ENCODE peak calls at places on chromosomes 16 and 17, in four cellular contexts. A, R, G and L are unnamed samples.

GRCh38 chr17:48470388-48471034 is 40.5 kb upstream of the SKAP1 start:
- DNase-seq in R (no peak), G (peak; percentile 54), A (no peak), L (no peak)

GRCh38 chr16:65919116-65919515 is 447.4 kb upstream of the CDH5 start:
- DNase-seq in R (no peak), A (no peak), G (no peak), L (no peak)

GRCh38 chr16:72287646-72288045 is 115.7 kb upstream of the PMFBP1 start:
- DNase-seq in A (no peak), G (no peak), R (no peak), L (no peak)

GRCh38 chr17:78803161-78803845 is 21.2 kb upstream of the CYTH1 start:
- DNase-seq in R (no peak), A (no peak), G (no peak), L (no peak)

GRCh38 chr17:2371183-2372130 is 29.4 kb downstream of the MNT start:
- DNase-seq in R (no peak), A (no peak), G (no peak), L (no peak)

GRCh38 chr16:77869997-77870813 is 81.8 kb downstream of the VAT1L start:
- DNase-seq in G (no peak), A (no peak), R (no peak), L (no peak)

GRCh38 chr17:60383379-60383778 is 8.6 kb downstream of the USP32 start:
- DNase-seq in G (no peak), A (no peak), R (no peak), L (no peak)

GRCh38 chr17:70107441-70107840 is 32.4 kb downstream of the KCNJ16 start:
- DNase-seq in A (no peak), G (no peak), R (no peak), L (no peak)

GRCh38 chr16:68756250-68757051 is 19.4 kb downstream of the CDH1 start:
- DNase-seq in G (no peak), A (no peak), R (peak; percentile 100), L (no peak)

GRCh38 chr16:84286568-84287220 is 8.0 kb upstream of the WFDC1 start:
- DNase-seq in R (no peak), G (no peak), A (no peak), L (no peak)

GRCh38 chr16:81556715-81557284 is 112.2 kb downstream of the CMIP start:
- DNase-seq in R (no peak), G (no peak), A (no peak), L (no peak)

GRCh38 chr17:8162232-8162996 is at the start of gene VAMP2:
- DNase-seq in A (no peak), G (peak; percentile 79), R (no peak), L (no peak)

GRCh38 chr16:83116274-83116892 is 489.6 kb downstream of the CDH13 start:
- DNase-seq in A (no peak), R (no peak), G (peak; percentile 46), L (no peak)

GRCh38 chr17:63774141-63774981 is at the start of gene DDX42:
- DNase-seq in A (no peak), G (peak; percentile 60), R (no peak), L (peak; percentile 5)

GRCh38 chr16:64437706-64438329 is 684.0 kb downstream of the CDH11 start:
- DNase-seq in R (no peak), G (peak; percentile 28), A (no peak), L (no peak)

GRCh38 chr17:81417049-81417878 is 22.0 kb downstream of the BAHCC1 start:
- DNase-seq in A (no peak), R (no peak), G (no peak), L (no peak)

GRCh38 chr17:68290955-68291835 is at the start of the genes ARSG and SLC16A6:
- DNase-seq in A (peak; percentile 87), G (peak; percentile 81), R (peak; percentile 43), L (no peak)

GRCh38 chr17:81341347-81342061 is 46.4 kb upstream of the SLC38A10 start:
- DNase-seq in G (peak; percentile 48), R (no peak), A (peak; percentile 74), L (no peak)

GRCh38 chr17:71922439-71922838 is 198.4 kb upstream of the SOX9 start:
- DNase-seq in A (no peak), G (no peak), R (peak; percentile 53), L (no peak)

GRCh38 chr17:6927290-6927844 is 68.5 kb upstream of the ALOX12 start:
- DNase-seq in R (peak; percentile 43), A (no peak), G (no peak), L (no peak)

GRCh38 chr17:50457621-50458020 is 11.1 kb downstream of the CHAD start:
- DNase-seq in A (no peak), R (no peak), G (no peak), L (no peak)

GRCh38 chr17:81868674-81869220 is 2.4 kb downstream of the ARHGDIA start:
- DNase-seq in R (peak; percentile 40), G (peak; percentile 78), A (no peak), L (no peak)

GRCh38 chr16:65336169-65336568 is 214.3 kb upstream of the CDH11 start:
- DNase-seq in A (no peak), R (no peak), G (no peak), L (no peak)

GRCh38 chr16:66610111-66610820 is 5.8 kb downstream of the CMTM3 start:
- DNase-seq in R (no peak), G (no peak), A (no peak), L (no peak)

GRCh38 chr17:61492759-61493526 is 40.7 kb downstream of the TBX4 start:
- DNase-seq in G (no peak), R (no peak), A (no peak), L (no peak)

GRCh38 chr16:85328665-85329058 is 216.4 kb upstream of the CIBAR2 start:
- DNase-seq in R (no peak), G (peak; percentile 93), A (peak; percentile 87), L (no peak)

GRCh38 chr17:26807024-26807423 is 486.9 kb upstream of the WSB1 start:
- DNase-seq in A (no peak), R (no peak), G (no peak), L (no peak)

GRCh38 chr17:26809033-26809432 is 484.9 kb upstream of the WSB1 start:
- DNase-seq in R (no peak), G (no peak), A (no peak), L (no peak)
- H3K9me3 ChIP-seq in R (peaks cover 46% of the 10 kb centered on the region), G (peaks cover 85% of the 10 kb centered on the region), A (peaks cover 79% of the 10 kb centered on the region), L (peaks cover 5% of the 10 kb centered on the region)

DNA sequence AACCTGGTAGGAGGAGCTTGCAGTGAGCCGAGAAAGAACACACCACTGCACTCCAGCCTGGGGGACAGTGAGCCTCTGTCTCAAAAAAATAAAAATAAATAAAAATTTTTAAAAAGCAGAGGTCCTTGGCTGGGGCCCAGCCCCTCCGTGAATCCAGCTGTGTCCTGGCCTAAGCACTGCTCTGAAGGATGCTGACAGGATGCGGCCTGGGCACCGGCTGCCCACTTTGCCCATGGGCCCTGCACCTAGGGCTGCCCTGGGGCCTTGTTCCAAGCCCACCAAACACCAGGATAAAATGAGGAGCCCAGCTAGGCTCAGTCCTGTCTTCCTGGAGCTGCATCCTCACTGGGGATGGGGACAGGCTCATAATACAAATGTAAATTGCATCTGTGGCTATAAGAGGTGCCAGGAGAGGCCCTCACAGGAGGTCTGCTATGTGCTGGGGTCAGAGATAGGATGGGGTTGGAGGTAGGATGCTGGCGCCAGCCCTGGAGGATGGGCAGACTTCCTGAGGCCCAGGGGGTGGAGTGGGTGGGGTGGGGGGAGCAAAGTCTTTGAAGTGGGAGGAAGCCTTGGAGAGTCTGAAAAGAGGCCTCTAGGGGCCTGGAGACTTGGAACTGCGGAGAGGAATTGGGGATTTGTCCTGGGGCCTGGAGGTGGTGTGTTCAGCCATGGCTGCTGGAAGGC is 6.2 kb downstream of the C16orf89 start:
- DNase-seq in R (no peak), G (peak; percentile 50), A (no peak), L (no peak)
- H3K4me1 ChIP-seq in R (no peaks in the 10 kb centered on the region), G (peaks cover 4% of the 10 kb centered on the region), A (peaks cover 24% of the 10 kb centered on the region), L (peaks cover 11% of the 10 kb centered on the region)

DNA sequence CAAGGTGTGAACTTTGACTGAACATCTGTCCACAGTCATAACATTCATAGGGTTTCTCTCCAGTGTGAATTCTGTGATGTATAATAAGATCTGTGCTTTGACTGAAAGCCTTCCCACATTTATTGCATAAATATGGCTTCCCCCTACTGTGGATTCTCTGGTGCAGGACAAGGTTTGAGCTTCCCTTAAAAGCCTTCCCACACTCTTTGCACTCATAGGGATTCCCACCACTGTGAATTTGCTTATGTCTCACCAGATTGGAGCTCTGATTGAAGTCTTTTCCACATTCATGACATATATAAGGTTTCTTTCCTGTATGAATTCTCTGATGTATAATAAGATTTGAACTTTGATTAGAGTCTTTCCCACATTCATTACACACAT is 8.3 kb downstream of the ZNF594 start:
- DNase-seq in R (no peak), G (no peak), A (no peak), L (no peak)
- H3K9me3 ChIP-seq in R (peaks cover 76% of the 10 kb centered on the region), G (peaks cover 95% of the 10 kb centered on the region), A (peaks cover 93% of the 10 kb centered on the region), L (peaks cover 37% of the 10 kb centered on the region)

GRCh38 chr17:77129568-77130301 is 11.0 kb upstream of the SEC14L1 start:
- DNase-seq in R (no peak), A (no peak), G (no peak), L (no peak)

GRCh38 chr17:77127735-77128361 is 12.9 kb upstream of the SEC14L1 start:
- DNase-seq in R (no peak), G (no peak), A (no peak), L (no peak)

GRCh38 chr17:77130521-77130920 is 10.2 kb upstream of the SEC14L1 start:
- DNase-seq in A (no peak), R (no peak), G (no peak), L (no peak)

GRCh38 chr17:77126519-77126918 is 14.2 kb upstream of the SEC14L1 start:
- DNase-seq in G (no peak), R (peak; percentile 68), A (no peak), L (no peak)

DNA sequence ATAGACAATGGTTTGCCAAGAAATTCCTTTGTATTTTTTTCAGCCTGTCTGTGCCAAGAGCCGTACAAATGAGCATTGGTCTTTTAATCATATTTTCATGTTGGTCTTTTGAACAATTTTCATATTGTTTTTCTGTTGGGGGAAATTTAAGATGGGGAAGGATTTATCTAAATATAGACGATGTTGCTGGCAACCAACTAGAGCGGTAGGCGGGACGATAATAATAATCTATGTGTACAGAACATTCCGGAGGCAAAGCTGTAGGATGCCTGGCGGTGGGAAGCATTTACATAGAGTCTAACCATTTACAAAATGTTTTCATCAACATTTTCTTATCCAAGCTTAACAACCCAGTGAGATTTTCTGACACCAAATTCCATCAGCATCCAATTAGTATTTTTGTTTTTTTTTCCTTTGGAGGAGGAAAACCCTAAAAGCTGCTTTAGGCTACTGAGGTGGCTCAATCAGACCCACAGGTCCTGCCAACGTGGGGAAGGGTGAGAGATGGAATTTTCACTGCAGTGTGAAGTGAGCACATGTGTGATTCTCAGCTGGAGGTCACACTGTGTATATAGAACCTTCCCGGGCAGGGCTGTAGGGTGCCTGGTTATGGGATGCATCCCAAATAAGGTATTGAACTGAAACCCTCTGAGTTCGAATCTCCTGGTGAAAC is 11.7 kb upstream of the SEC14L1 start:
- DNase-seq in R (no peak), G (no peak), A (no peak), L (no peak)
- H3K4me1 ChIP-seq in R (peaks cover 51% of the 10 kb centered on the region), G (no peaks in the 10 kb centered on the region), A (no peaks in the 10 kb centered on the region), L (no peaks in the 10 kb centered on the region)

GRCh38 chr16:877242-878065 is 76.9 kb upstream of the GNG13 start:
- DNase-seq in A (no peak), R (no peak), G (no peak), L (no peak)
- H3K9me3 ChIP-seq in A (no peaks in the 10 kb centered on the region), R (no peaks in the 10 kb centered on the region), G (no peaks in the 10 kb centered on the region), L (no peaks in the 10 kb centered on the region)